ENCODE peak calls at places on chromosomes 16 and 17, in five cellular contexts. C, Q, H, V and N are unnamed samples.

GRCh38 chr16:3305109-3306068 is at the start of the genes TIGD7 and ZNF75A:
- DNase-seq in C (peak), Q (peak), H (peak), V (peak), N (peak)

GRCh38 chr17:7797976-7798375 is 36.0 kb upstream of the KDM6B start:
- DNase-seq in C (no peak), Q (no peak), H (no peak), V (no peak), N (no peak)

GRCh38 chr17:62110923-62111484 is 45.9 kb upstream of the MED13 start:
- DNase-seq in C (no peak), Q (no peak), H (no peak), V (no peak), N (no peak)

GRCh38 chr16:1057252-1057932 is 15.2 kb upstream of the SSTR5 start:
- DNase-seq in C (no peak), Q (no peak), H (no peak), V (peak), N (peak)

GRCh38 chr17:27530791-27531391 is 74.6 kb downstream of the KSR1 start:
- DNase-seq in C (no peak), Q (no peak), H (no peak), V (no peak), N (no peak)

GRCh38 chr16:31270795-31271194 is 11.0 kb downstream of the ITGAM start:
- DNase-seq in C (no peak), Q (no peak), H (no peak), V (no peak), N (no peak)

GRCh38 chr16:53094013-53094630 is 39.3 kb downstream of the CHD9 start:
- DNase-seq in C (no peak), Q (peak), H (no peak), V (no peak), N (peak)

GRCh38 chr16:21166561-21166961 is 8.1 kb downstream of the LDAF1 start:
- DNase-seq in C (no peak), Q (no peak), H (no peak), V (peak), N (no peak)

GRCh38 chr16:81127051-81127450 is 30.9 kb upstream of the GCSH start:
- DNase-seq in C (no peak), Q (no peak), H (peak), V (no peak), N (no peak)

GRCh38 chr17:81991684-81992513 is 14.5 kb downstream of the ASPSCR1 start:
- DNase-seq in C (no peak), Q (peak), H (no peak), V (peak), N (peak)